ENCODE peak calls at places on chromosomes 11 and 22, in ten cellular contexts. E is foreskin fibroblast, K is upper lobe of right lung, T is AG09309, I is cardiac muscle cell, J is stomach, Y is vagina, U is left ventricle myocardium inferior, A is RWPE2, M is endodermal cell. L is an unnamed sample.

GRCh38 chr11:36177837-36178236 is 111.4 kb downstream of the COMMD9 start:
- DNase-seq in E (no peak), K (no peak), T (no peak), I (peak; percentile 73), J (no peak), Y (no peak), U (no peak), A (no peak), M (no peak), L (no peak)

GRCh38 chr11:47442514-47442913 is 6.4 kb downstream of the RAPSN start:
- DNase-seq in E (no peak), K (no peak), T (no peak), I (no peak), J (no peak), Y (no peak), U (peak; percentile 72), A (no peak), M (no peak), L (no peak)

GRCh38 chr11:131190446-131190845 is 180.0 kb upstream of the NTM start:
- DNase-seq in E (no peak), K (no peak), T (no peak), I (no peak), J (no peak), Y (no peak), U (no peak), A (no peak), M (no peak), L (no peak)

GRCh38 chr11:121389651-121390050 is 62.5 kb upstream of the SORL1 start:
- DNase-seq in E (no peak), K (no peak), T (no peak), I (peak; percentile 13), J (no peak), Y (no peak), U (peak; percentile 67), A (no peak), M (peak; percentile 63), L (no peak)

GRCh38 chr22:32476804-32477203 is 2.2 kb downstream of the FBXO7 start:
- DNase-seq in E (no peak), K (no peak), T (no peak), I (no peak), J (no peak), Y (no peak), U (no peak), A (no peak), M (no peak), L (no peak)

GRCh38 chr11:129249923-129250322 is 57.8 kb upstream of the ARHGAP32 start:
- DNase-seq in E (peak; percentile 21), K (no peak), T (no peak), I (no peak), J (no peak), Y (no peak), U (no peak), A (no peak), M (no peak), L (no peak)

GRCh38 chr11:113994077-113994954 is 19.4 kb downstream of the HTR3A start:
- DNase-seq in E (peak; percentile 32), K (no peak), T (no peak), I (peak; percentile 17), J (peak; percentile 36), Y (no peak), U (no peak), A (no peak), M (peak; percentile 87), L (peak; percentile 53)

GRCh38 chr11:111372538-111372937 is 6.5 kb downstream of the POU2AF1 start:
- DNase-seq in E (no peak), K (no peak), T (no peak), I (no peak), J (no peak), Y (no peak), U (no peak), A (no peak), M (no peak), L (no peak)

GRCh38 chr22:47996446-47996857 is 1234.0 kb downstream of the TBC1D22A start:
- DNase-seq in E (no peak), K (no peak), T (no peak), I (no peak), J (no peak), Y (no peak), U (no peak), A (no peak), M (no peak), L (no peak)

GRCh38 chr11:18171377-18172000 is 1.1 kb upstream of the MRGPRX4 start:
- DNase-seq in E (peak; percentile 59), K (no peak), T (no peak), I (peak; percentile 47), J (no peak), Y (no peak), U (no peak), A (no peak), M (peak; percentile 81), L (no peak)

DNA sequence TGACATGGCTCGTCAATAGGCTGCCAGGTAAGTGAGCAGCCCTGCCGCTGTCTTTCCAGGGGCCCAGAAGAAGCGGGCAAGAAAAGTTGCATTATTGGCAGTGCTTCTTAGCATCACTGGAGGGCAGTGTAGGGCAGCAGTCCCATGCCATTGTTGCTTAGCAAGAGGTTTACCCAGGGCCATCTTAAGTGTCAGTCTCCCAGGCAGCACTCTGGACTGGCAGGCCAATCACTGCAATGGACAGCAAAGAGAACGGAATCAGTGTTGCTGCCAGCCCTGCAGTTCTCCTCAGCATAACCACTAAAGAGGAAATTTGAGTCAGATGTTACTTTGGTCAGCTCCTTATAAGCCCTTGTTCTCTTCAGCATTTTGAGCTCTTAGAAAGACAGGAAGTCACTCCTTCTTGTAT is 13.4 kb upstream of the GRK2 start:
- DNase-seq in E (peak; percentile 60), K (no peak), T (no peak), I (peak; percentile 45), J (no peak), Y (peak; percentile 81), U (no peak), A (no peak), M (peak; percentile 70), L (no peak)
- TF ChIP-seq CTCF in E (peak; percentile 38), K (peak; percentile 21), T (peak; percentile 48), I (peak; percentile 39), J (no peak), Y (no peak), U (peak; percentile 38), A (peak; percentile 45), M (peak; percentile 58), L (peak; percentile 23)

GRCh38 chr22:42296381-42296853 is 26.0 kb upstream of the TCF20 start:
- DNase-seq in E (no peak), K (no peak), T (no peak), I (no peak), J (peak; percentile 30), Y (no peak), U (peak; percentile 51), A (no peak), M (peak; percentile 71), L (no peak)
- TF ChIP-seq CTCF in E (no peak), K (no peak), T (no peak), I (no peak), J (peak; percentile 8), Y (no peak), U (no peak), A (no peak), M (peak; percentile 70), L (no peak)

GRCh38 chr11:73597956-73598718 is at the start of gene FAM168A:
- DNase-seq in E (peak; percentile 99), K (peak; percentile 99), T (peak; percentile 94), I (peak; percentile 99), J (peak; percentile 96), Y (no peak), U (peak; percentile 97), A (peak; percentile 92), M (peak; percentile 98), L (peak; percentile 96)
- TF ChIP-seq CTCF in E (no peak), K (peak; percentile 37), T (peak; percentile 6), I (no peak), J (peak; percentile 28), Y (no peak), U (peak; percentile 54), A (no peak), M (peak; percentile 56), L (peak; percentile 18)

DNA sequence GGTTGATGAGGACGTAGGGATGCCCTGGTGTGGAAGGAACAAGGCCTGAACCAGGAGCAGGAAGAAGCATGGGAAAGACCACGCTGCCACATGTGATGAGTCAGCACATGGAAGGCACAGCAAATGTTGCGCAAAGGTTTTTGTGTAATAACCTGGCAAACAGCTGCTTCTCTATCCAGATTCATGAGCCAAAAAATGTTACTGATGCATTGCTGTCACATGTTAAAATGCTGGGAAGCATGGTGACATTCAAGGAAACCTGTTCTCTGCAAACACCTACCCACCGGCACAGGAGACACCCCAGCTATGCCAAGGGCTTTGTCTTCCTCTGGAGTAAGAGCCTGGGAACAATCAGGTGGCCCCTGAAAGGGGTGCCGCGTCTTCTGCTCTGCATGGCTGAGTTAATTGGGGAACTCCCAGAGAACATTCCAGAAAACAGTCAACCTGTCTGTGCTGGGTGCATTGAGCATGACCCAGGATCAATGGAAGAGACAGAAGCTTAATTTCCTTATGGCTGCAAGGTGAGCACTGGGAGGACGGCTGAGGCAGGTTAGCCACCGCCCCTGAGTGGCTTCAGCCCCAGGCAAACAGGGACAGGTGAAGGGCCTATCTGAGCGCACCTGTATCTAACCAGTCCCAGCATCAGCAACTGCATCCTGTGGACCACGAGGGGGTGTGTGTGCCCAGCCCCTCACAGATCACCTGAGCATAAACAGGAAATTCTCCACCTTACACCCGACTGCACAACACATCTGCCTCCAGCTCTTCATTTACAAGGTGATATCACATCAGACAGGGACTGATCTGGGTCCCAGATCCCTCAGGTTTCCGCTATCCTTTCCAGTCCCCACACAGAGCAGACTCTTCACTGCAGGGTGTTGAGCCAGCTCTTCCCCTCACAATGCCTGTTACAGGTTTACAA is 108.4 kb downstream of the GGTLC2 start:
- DNase-seq in E (peak; percentile 85), K (no peak), T (peak; percentile 21), I (peak; percentile 88), J (no peak), Y (peak; percentile 84), U (no peak), A (no peak), M (no peak), L (no peak)
- TF ChIP-seq CTCF in E (no peak), K (no peak), T (no peak), I (no peak), J (no peak), Y (no peak), U (no peak), A (no peak), M (no peak), L (no peak)